ENCODE peak calls at places on chromosomes 3 and 15, in four cellular contexts. One of them, this sample, is unnamed. For H3K27me3, the result is how much of the 10 kb centered on the place peaks cover.

GRCh38 chr15:83098079-83098478 is 9.4 kb upstream of the TM6SF1 start:
- DNase-seq in PC-3: no peak
- DNase-seq in mesendoderm: no peak
- DNase-seq in CD8-positive, alpha-beta T cell: no peak
- DNase-seq in this sample: no peak

GRCh38 chr3:50395070-50395860 is 35.9 kb upstream of the TMEM115 start:
- DNase-seq in PC-3: no peak
- DNase-seq in mesendoderm: no peak
- DNase-seq in CD8-positive, alpha-beta T cell: no peak
- DNase-seq in this sample: no peak

GRCh38 chr15:89057506-89058133 is 30.6 kb upstream of the ABHD2 start:
- DNase-seq in mesendoderm: peak
- DNase-seq in PC-3: peak
- DNase-seq in CD8-positive, alpha-beta T cell: peak
- DNase-seq in this sample: peak

GRCh38 chr3:195760345-195760983 is 39.7 kb downstream of the MUC20 start:
- DNase-seq in PC-3: no peak
- DNase-seq in mesendoderm: no peak
- DNase-seq in CD8-positive, alpha-beta T cell: no peak
- DNase-seq in this sample: no peak

GRCh38 chr3:178480795-178481194 is 55.4 kb upstream of the KCNMB2 start:
- DNase-seq in mesendoderm: no peak
- DNase-seq in PC-3: no peak
- DNase-seq in CD8-positive, alpha-beta T cell: no peak
- DNase-seq in this sample: no peak

GRCh38 chr15:93035953-93036810 is 52.8 kb downstream of the RGMA start:
- DNase-seq in PC-3: peak
- DNase-seq in mesendoderm: peak
- DNase-seq in CD8-positive, alpha-beta T cell: peak
- DNase-seq in this sample: no peak

GRCh38 chr3:51099794-51100542 is 285.1 kb upstream of the MANF start:
- DNase-seq in mesendoderm: peak
- DNase-seq in PC-3: peak
- DNase-seq in CD8-positive, alpha-beta T cell: no peak
- DNase-seq in this sample: peak

GRCh38 chr3:15440891-15441290 is 13.5 kb downstream of the EAF1 start:
- DNase-seq in CD8-positive, alpha-beta T cell: no peak
- DNase-seq in mesendoderm: no peak
- DNase-seq in PC-3: no peak
- DNase-seq in this sample: peak

GRCh38 chr3:127275287-127275781 is 12.5 kb downstream of the PRR20G start:
- DNase-seq in mesendoderm: no peak
- DNase-seq in PC-3: peak
- DNase-seq in CD8-positive, alpha-beta T cell: no peak
- DNase-seq in this sample: peak

GRCh38 chr3:42544492-42545283 is 37.1 kb downstream of the SEC22C start:
- DNase-seq in mesendoderm: no peak
- DNase-seq in CD8-positive, alpha-beta T cell: no peak
- DNase-seq in PC-3: peak
- DNase-seq in this sample: peak

GRCh38 chr15:68726246-68726645 is 94.4 kb downstream of the ANP32A start:
- DNase-seq in mesendoderm: no peak
- DNase-seq in CD8-positive, alpha-beta T cell: no peak
- DNase-seq in PC-3: no peak
- DNase-seq in this sample: no peak

GRCh38 chr15:63365004-63365555 is 16.6 kb downstream of the CA12 start:
- DNase-seq in mesendoderm: no peak
- DNase-seq in PC-3: no peak
- DNase-seq in CD8-positive, alpha-beta T cell: no peak
- DNase-seq in this sample: no peak

GRCh38 chr3:194925614-194926013 is 239.9 kb downstream of the FAM43A start:
- DNase-seq in CD8-positive, alpha-beta T cell: no peak
- DNase-seq in PC-3: no peak
- DNase-seq in mesendoderm: no peak
- DNase-seq in this sample: no peak

GRCh38 chr15:65887565-65887964 is 18.3 kb downstream of the RAB11A start:
- DNase-seq in PC-3: no peak
- DNase-seq in mesendoderm: no peak
- DNase-seq in CD8-positive, alpha-beta T cell: peak
- DNase-seq in this sample: no peak

GRCh38 chr3:134345202-134345601 is 29.0 kb downstream of the AMOTL2 start:
- DNase-seq in CD8-positive, alpha-beta T cell: no peak
- DNase-seq in mesendoderm: no peak
- DNase-seq in PC-3: no peak
- DNase-seq in this sample: no peak

GRCh38 chr3:36221975-36222374 is 158.3 kb upstream of the STAC start:
- DNase-seq in PC-3: peak
- DNase-seq in CD8-positive, alpha-beta T cell: no peak
- DNase-seq in mesendoderm: no peak
- DNase-seq in this sample: no peak

GRCh38 chr3:46375214-46375613 is 4.5 kb downstream of the CCR5 start:
- DNase-seq in PC-3: no peak
- DNase-seq in mesendoderm: no peak
- DNase-seq in CD8-positive, alpha-beta T cell: no peak
- DNase-seq in this sample: no peak

GRCh38 chr15:98772895-98773294 is 124.6 kb downstream of the IGF1R start:
- DNase-seq in PC-3: no peak
- DNase-seq in CD8-positive, alpha-beta T cell: no peak
- DNase-seq in mesendoderm: no peak
- DNase-seq in this sample: no peak

GRCh38 chr15:60424006-60424405 is 26.2 kb upstream of the ANXA2 start:
- DNase-seq in PC-3: no peak
- DNase-seq in mesendoderm: no peak
- DNase-seq in CD8-positive, alpha-beta T cell: no peak
- DNase-seq in this sample: no peak

GRCh38 chr3:183697610-183698317 is at the start of gene YEATS2:
- DNase-seq in mesendoderm: peak
- DNase-seq in CD8-positive, alpha-beta T cell: peak
- DNase-seq in PC-3: peak
- DNase-seq in this sample: peak

GRCh38 chr3:16055606-16056209 is 118.8 kb upstream of the GALNT15 start:
- DNase-seq in mesendoderm: no peak
- DNase-seq in PC-3: no peak
- DNase-seq in CD8-positive, alpha-beta T cell: no peak
- DNase-seq in this sample: no peak

GRCh38 chr3:177932750-177933660 is 603.2 kb upstream of the KCNMB2 start:
- DNase-seq in CD8-positive, alpha-beta T cell: no peak
- DNase-seq in mesendoderm: no peak
- DNase-seq in PC-3: peak
- DNase-seq in this sample: no peak

GRCh38 chr3:32226875-32227500 is 11.5 kb upstream of the CMTM8 start:
- DNase-seq in CD8-positive, alpha-beta T cell: no peak
- DNase-seq in PC-3: peak
- DNase-seq in mesendoderm: no peak
- DNase-seq in this sample: no peak

GRCh38 chr15:31503256-31503655 is 176.6 kb downstream of the KLF13 start:
- DNase-seq in CD8-positive, alpha-beta T cell: no peak
- DNase-seq in mesendoderm: no peak
- DNase-seq in PC-3: no peak
- DNase-seq in this sample: no peak

GRCh38 chr3:142424754-142425153 is 23.1 kb downstream of the XRN1 start:
- DNase-seq in PC-3: no peak
- DNase-seq in mesendoderm: no peak
- DNase-seq in CD8-positive, alpha-beta T cell: no peak
- DNase-seq in this sample: no peak

GRCh38 chr15:75229191-75230015 is 27.7 kb downstream of the C15orf39 start:
- DNase-seq in PC-3: no peak
- DNase-seq in mesendoderm: no peak
- DNase-seq in CD8-positive, alpha-beta T cell: no peak
- DNase-seq in this sample: no peak

GRCh38 chr15:74525328-74525727 is 15.7 kb upstream of the ARID3B start:
- DNase-seq in mesendoderm: no peak
- DNase-seq in PC-3: peak
- DNase-seq in CD8-positive, alpha-beta T cell: no peak
- DNase-seq in this sample: no peak

GRCh38 chr15:90264649-90265048 is 823 bp upstream of the NGRN start:
- DNase-seq in CD8-positive, alpha-beta T cell: no peak
- DNase-seq in mesendoderm: no peak
- DNase-seq in PC-3: peak
- DNase-seq in this sample: peak

GRCh38 chr3:48655586-48655985 is 7.1 kb downstream of the CELSR3 start:
- DNase-seq in PC-3: no peak
- DNase-seq in CD8-positive, alpha-beta T cell: peak
- DNase-seq in mesendoderm: no peak
- DNase-seq in this sample: no peak

GRCh38 chr3:188578579-188579363 is 424.8 kb downstream of the LPP start:
- DNase-seq in PC-3: peak
- DNase-seq in mesendoderm: no peak
- DNase-seq in CD8-positive, alpha-beta T cell: no peak
- DNase-seq in this sample: peak

GRCh38 chr3:193391902-193392301 is 13.3 kb upstream of the ATP13A5 start:
- DNase-seq in CD8-positive, alpha-beta T cell: no peak
- DNase-seq in PC-3: peak
- DNase-seq in mesendoderm: peak
- DNase-seq in this sample: peak

GRCh38 chr3:110293660-110294059 is 778.0 kb upstream of the NECTIN3 start:
- DNase-seq in PC-3: no peak
- DNase-seq in mesendoderm: no peak
- DNase-seq in CD8-positive, alpha-beta T cell: no peak
- DNase-seq in this sample: no peak

GRCh38 chr3:169664034-169664820 is 715 bp upstream of the MECOM start:
- DNase-seq in mesendoderm: no peak
- DNase-seq in CD8-positive, alpha-beta T cell: no peak
- DNase-seq in PC-3: peak
- DNase-seq in this sample: no peak
- H3K4me3 ChIP-seq in mesendoderm: no peak
- H3K4me3 ChIP-seq in CD8-positive, alpha-beta T cell: peak
- H3K4me3 ChIP-seq in PC-3: peak
- H3K4me3 ChIP-seq in this sample: peak

DNA sequence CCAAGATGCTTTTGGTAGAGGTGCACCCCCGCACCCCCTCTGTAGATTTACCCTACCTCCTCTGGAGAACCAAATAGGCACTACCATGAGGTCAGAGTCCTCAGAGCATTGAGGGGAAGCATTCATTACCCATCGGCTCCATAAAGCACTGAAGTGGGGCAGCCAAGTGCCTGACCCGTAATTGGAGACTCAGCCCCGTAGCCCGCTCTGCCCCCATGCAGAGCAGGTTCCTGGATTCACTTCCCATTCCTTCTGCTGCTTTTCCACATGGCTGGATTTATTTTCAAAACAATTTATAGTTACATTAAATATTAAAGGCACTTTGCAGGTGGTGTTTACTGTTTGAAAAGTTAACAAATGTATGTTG is 373.7 kb upstream of the PROK2 start:
- DNase-seq in mesendoderm: no peak
- DNase-seq in PC-3: no peak
- DNase-seq in CD8-positive, alpha-beta T cell: no peak
- DNase-seq in this sample: no peak
- H3K27me3 ChIP-seq in mesendoderm: under half
- H3K27me3 ChIP-seq in PC-3: under half
- H3K27me3 ChIP-seq in CD8-positive, alpha-beta T cell: under half
- H3K27me3 ChIP-seq in this sample: under half

GRCh38 chr3:9403463-9403862 is 6.0 kb downstream of the SETD5 start:
- DNase-seq in mesendoderm: no peak
- DNase-seq in CD8-positive, alpha-beta T cell: no peak
- DNase-seq in PC-3: no peak
- DNase-seq in this sample: no peak
- H3K4me3 ChIP-seq in mesendoderm: no peak
- H3K4me3 ChIP-seq in CD8-positive, alpha-beta T cell: no peak
- H3K4me3 ChIP-seq in PC-3: no peak
- H3K4me3 ChIP-seq in this sample: no peak

DNA sequence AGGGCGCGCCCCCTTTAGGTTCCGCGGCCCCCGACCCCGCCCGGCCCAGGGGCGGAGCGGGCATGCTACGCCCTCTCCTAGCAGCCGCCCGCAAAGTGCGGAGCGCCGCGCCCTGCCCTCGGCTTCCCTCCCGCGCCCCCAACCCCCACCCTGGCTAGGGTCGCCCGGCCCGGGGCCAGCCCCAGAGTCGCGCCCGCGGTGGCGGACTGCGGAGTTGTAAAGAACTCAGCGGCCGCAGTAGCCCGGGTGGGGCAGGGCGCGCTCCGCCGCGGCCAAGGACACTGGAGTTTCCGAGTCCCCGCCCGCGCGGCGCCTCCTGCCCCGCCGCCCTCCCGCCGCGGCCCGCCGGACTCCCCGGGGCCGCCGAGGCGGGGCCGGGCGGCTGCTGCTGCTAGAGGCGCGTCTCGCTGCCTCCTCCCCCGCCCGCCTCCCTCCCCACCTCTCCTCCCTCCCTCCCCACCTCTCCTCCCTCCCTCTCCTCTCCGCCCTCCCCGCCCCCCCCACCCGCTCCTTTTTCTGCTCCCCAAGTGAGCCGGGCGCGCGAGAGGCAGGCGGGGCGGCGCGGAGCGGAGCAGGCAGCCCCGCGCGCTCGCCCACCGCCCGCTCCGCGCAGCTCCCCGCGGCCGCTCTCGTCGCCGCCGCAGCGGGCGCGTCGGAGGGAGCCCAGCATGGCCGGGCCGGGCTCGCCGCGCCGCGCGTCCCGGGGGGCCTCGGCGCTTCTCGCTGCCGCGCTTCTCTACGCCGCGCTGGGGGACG is at the start of gene CACNA2D3:
- DNase-seq in mesendoderm: peak
- DNase-seq in PC-3: no peak
- DNase-seq in CD8-positive, alpha-beta T cell: no peak
- DNase-seq in this sample: peak
- H3K27me3 ChIP-seq in mesendoderm: under half
- H3K27me3 ChIP-seq in PC-3: half or more
- H3K27me3 ChIP-seq in CD8-positive, alpha-beta T cell: under half
- H3K27me3 ChIP-seq in this sample: under half

DNA sequence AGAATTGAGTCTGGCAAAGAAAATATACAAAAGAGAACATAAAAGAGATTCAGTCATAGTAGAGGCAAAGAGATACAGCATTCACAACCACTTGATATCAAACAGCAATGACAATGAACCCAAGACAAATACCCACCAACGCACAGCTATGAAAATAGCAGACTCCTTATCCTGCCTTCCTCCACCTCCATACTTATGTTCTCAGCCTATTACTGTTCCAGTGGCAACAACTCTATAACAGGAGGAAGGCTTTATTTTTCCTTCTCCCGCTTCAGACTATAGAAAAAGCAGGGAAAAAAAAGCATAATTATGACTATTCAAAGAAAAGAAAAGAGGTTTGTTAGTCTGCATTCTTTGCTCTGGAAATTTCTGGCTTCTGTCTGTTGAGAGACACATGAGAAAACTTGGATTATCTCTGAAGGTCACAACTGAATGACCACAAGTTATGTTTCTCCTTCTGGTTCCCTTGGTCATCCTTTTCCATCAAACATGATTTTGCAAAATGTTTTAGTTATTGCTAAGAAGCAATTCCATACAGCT is 81.2 kb upstream of the PLXND1 start:
- DNase-seq in mesendoderm: no peak
- DNase-seq in PC-3: no peak
- DNase-seq in CD8-positive, alpha-beta T cell: no peak
- DNase-seq in this sample: no peak
- H3K4me3 ChIP-seq in mesendoderm: no peak
- H3K4me3 ChIP-seq in PC-3: no peak
- H3K4me3 ChIP-seq in CD8-positive, alpha-beta T cell: no peak
- H3K4me3 ChIP-seq in this sample: no peak

GRCh38 chr15:28100516-28101195 is 1.5 kb upstream of the OCA2 start:
- DNase-seq in PC-3: no peak
- DNase-seq in CD8-positive, alpha-beta T cell: no peak
- DNase-seq in mesendoderm: no peak
- DNase-seq in this sample: no peak
- H3K27me3 ChIP-seq in PC-3: under half
- H3K27me3 ChIP-seq in CD8-positive, alpha-beta T cell: under half
- H3K27me3 ChIP-seq in mesendoderm: under half
- H3K27me3 ChIP-seq in this sample: under half

This sample was measured in MG63.